ENCODE peak calls at places on chromosomes 3 and 15, in ten cellular contexts. G, K, V, D, Y, Z, P, I, J and L are unnamed samples.
A peak's percentile ranks its signal among the peaks of the same experiment; 100 is the strongest.

GRCh38 chr15:60745469-60745971 is 266.6 kb upstream of the ICE2 start:
- DNase-seq in G (no peak), K (no peak), V (no peak), D (peak; percentile 62), Y (no peak), Z (no peak), P (no peak), I (no peak), J (no peak), L (no peak)

GRCh38 chr3:122257951-122258350 is 67.1 kb upstream of the CSTA start:
- DNase-seq in G (no peak), K (no peak), V (no peak), D (no peak), Y (no peak), Z (no peak), P (no peak), I (no peak), J (no peak), L (no peak)

GRCh38 chr3:190617185-190617584 is 103.3 kb downstream of the IL1RAP start:
- DNase-seq in G (no peak), K (no peak), V (no peak), D (no peak), Y (no peak), Z (no peak), P (no peak), I (peak; percentile 45), J (no peak), L (no peak)

GRCh38 chr3:184388936-184389230 is 9.0 kb downstream of the CHRD start:
- DNase-seq in G (no peak), K (no peak), V (no peak), D (no peak), Y (no peak), Z (no peak), P (no peak), I (no peak), J (no peak), L (no peak)

GRCh38 chr15:64251658-64252057 is 88.8 kb upstream of the PPIB start:
- DNase-seq in G (no peak), K (no peak), V (no peak), D (no peak), Y (no peak), Z (no peak), P (no peak), I (no peak), J (no peak), L (no peak)

GRCh38 chr3:56921573-56922571 is 120.1 kb upstream of the ARHGEF3 start:
- DNase-seq in G (no peak), K (peak; percentile 30), V (no peak), D (no peak), Y (no peak), Z (no peak), P (no peak), I (no peak), J (no peak), L (no peak)

GRCh38 chr3:70360985-70361384 is 48.5 kb upstream of the MDFIC2 start:
- DNase-seq in G (no peak), K (no peak), V (no peak), D (no peak), Y (no peak), Z (no peak), P (no peak), I (peak; percentile 71), J (no peak), L (no peak)

GRCh38 chr3:2511356-2511755 is 412.7 kb downstream of the CNTN4 start:
- DNase-seq in G (no peak), K (no peak), V (peak; percentile 42), D (no peak), Y (no peak), Z (no peak), P (no peak), I (no peak), J (peak; percentile 60), L (no peak)

GRCh38 chr3:140164156-140164555 is 229.2 kb downstream of the CLSTN2 start:
- DNase-seq in G (no peak), K (no peak), V (no peak), D (no peak), Y (no peak), Z (no peak), P (no peak), I (no peak), J (no peak), L (no peak)

GRCh38 chr15:91308209-91308608 is 208.2 kb downstream of the SV2B start:
- DNase-seq in G (no peak), K (no peak), V (no peak), D (no peak), Y (no peak), Z (no peak), P (no peak), I (no peak), J (no peak), L (no peak)

GRCh38 chr15:91306155-91306554 is 206.1 kb downstream of the SV2B start:
- DNase-seq in G (no peak), K (no peak), V (no peak), D (no peak), Y (no peak), Z (no peak), P (no peak), I (no peak), J (no peak), L (no peak)

GRCh38 chr15:91304794-91305193 is 204.7 kb downstream of the SV2B start:
- DNase-seq in G (no peak), K (no peak), V (no peak), D (no peak), Y (no peak), Z (no peak), P (no peak), I (no peak), J (no peak), L (no peak)

GRCh38 chr15:91308855-91309254 is 208.8 kb downstream of the SV2B start:
- DNase-seq in G (no peak), K (no peak), V (no peak), D (no peak), Y (no peak), Z (no peak), P (no peak), I (no peak), J (no peak), L (no peak)

DNA sequence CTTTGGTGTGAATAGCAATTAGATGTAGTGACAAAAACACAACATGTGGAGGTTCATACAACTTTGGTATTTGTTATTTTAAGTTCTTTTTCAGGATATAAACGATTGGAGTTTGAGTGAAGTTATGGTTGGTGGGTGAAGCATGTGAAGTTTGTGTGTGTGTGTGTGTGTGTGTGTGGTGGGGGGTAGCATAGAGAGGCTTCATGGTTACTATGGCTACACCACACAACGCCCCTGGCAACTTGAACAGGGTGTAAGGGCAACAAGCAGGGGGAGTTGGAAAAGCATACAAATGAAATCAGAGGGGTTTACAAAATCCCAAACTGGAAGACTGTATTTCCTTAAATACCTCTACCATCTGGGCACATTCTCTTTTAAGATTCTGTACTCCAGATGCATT is 207.5 kb downstream of the SV2B start:
- DNase-seq in G (no peak), K (no peak), V (no peak), D (no peak), Y (no peak), Z (no peak), P (no peak), I (no peak), J (no peak), L (no peak)
- H3K27me3 ChIP-seq in G (no peaks in the 10 kb centered on the region), K (peaks cover 26% of the 10 kb centered on the region), V (no peaks in the 10 kb centered on the region), D (no peaks in the 10 kb centered on the region), Y (peaks cover 20% of the 10 kb centered on the region), Z (no peaks in the 10 kb centered on the region), P (no peaks in the 10 kb centered on the region), I (peaks cover 2% of the 10 kb centered on the region), J (no peaks in the 10 kb centered on the region), L (no peaks in the 10 kb centered on the region)

DNA sequence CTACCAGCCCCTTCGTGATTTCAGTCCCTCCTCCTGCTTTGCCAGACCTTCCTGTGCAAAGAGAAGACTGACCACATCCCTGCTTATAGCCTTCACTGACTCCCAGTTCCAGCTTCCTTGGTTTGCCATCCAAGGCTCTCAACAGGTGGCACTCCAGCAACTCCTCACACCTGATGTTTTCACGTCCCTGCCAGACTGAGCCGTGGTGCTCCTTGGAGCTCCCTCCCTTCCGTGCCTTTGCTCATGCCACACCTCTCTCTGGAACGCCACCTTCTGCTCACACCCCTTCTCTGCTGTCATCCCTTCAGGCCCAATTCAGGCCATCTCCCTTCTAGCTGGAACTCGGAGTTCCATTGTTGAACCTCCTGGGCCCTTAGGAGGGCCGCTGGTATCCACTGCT is 12.0 kb downstream of the CHCHD6 start:
- DNase-seq in G (no peak), K (no peak), V (no peak), D (no peak), Y (no peak), Z (no peak), P (no peak), I (no peak), J (no peak), L (no peak)
- H3K4me3 ChIP-seq in G (no peak overlapping the region), K (no peak overlapping the region), V (no peak overlapping the region), D (no peak overlapping the region), Y (no peak overlapping the region), Z (no peak overlapping the region), P (no peak overlapping the region), I (no peak overlapping the region), J (no peak overlapping the region), L (no peak overlapping the region)

DNA sequence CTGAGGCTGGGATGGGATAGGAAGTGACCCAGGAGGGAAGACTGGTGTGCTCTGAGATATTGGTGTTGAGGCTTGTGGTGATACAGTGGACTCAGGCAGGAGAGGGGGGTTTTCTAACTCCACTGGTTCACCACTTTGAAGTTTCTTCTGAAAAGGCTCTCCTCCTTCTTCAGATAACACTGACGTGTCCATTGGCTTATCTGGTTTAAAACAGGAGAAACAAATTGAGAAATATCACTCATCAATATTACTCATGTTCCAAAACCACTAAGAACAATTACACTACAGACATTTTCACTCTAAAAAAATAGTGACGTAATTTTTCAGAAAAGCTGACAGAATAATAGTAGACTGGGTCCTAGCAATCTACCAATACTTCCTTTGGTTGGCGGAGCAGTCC is 23.1 kb downstream of the TP53BP1 start:
- DNase-seq in G (no peak), K (no peak), V (no peak), D (no peak), Y (no peak), Z (no peak), P (no peak), I (peak; percentile 61), J (no peak), L (no peak)
- H3K36me3 ChIP-seq in G (peaks cover 6% of the 10 kb centered on the region), K (peaks cover 68% of the 10 kb centered on the region), V (peaks cover 64% of the 10 kb centered on the region), D (no peaks in the 10 kb centered on the region), Y (peaks cover 74% of the 10 kb centered on the region), Z (peaks cover 39% of the 10 kb centered on the region), P (peaks cover 9% of the 10 kb centered on the region), I (peaks cover 5% of the 10 kb centered on the region), J (peaks cover 62% of the 10 kb centered on the region), L (peaks cover 19% of the 10 kb centered on the region)

DNA sequence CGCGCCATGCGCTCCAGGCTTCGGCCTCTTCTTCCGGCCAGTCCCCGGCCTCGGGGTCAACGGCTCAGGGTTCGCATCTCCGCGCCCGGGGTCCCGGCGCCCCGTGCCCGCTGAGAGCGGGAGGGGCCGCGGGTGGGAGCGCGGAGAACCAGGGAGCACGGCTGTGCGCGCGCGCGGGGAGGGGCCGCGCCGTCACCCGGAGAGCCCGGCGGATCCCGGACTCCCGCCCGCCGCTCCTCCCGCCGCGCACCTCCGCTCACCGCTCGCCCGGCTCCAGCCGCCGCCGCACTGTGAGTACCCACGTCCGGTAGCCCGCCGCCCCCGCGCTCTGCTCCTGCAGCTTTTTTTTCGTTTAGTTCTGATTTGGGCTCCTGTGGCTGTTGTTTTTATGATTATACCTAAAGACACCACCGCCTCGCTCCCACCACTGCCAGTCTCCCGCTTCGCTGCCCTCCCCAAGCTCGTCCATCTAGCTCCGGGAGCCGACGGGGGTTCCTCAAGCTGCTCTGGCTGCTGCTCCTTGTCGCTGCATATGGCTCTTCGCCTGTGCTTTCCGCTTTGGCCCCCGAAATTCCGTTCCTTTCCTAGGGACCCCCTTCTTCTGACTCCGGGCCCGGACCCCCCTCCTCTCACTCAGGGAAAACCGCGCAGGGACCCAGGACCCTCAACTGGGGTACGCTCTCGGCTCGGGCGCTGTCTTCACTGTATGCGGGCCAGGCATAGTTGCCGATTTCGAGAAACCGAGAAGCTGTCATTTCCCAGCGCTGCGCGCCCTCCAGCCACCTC is 1.7 kb upstream of the SKOR1 start:
- DNase-seq in G (peak; percentile 67), K (no peak), V (no peak), D (no peak), Y (no peak), Z (no peak), P (no peak), I (no peak), J (no peak), L (peak; percentile 74)
- H3K27me3 ChIP-seq in G (peaks cover 6% of the 10 kb centered on the region), K (peaks cover 93% of the 10 kb centered on the region), V (peaks cover 100% of the 10 kb centered on the region), D (peaks cover 36% of the 10 kb centered on the region), Y (peaks cover 96% of the 10 kb centered on the region), Z (peaks cover 62% of the 10 kb centered on the region), P (peaks cover 31% of the 10 kb centered on the region), I (peaks cover 80% of the 10 kb centered on the region), J (peaks cover 96% of the 10 kb centered on the region), L (peaks cover 98% of the 10 kb centered on the region)